ENCODE peak calls at places on chromosomes 11 and 22, in nine cellular contexts. C is cardiac muscle cell; N is GM23248; S is pancreas; G is iPS DF 6.9; V is CD8-positive, alpha-beta memory T cell; T is ovary; W is A549; M is GM23338. H is an unnamed sample. For H3K4me1, the result is how much of the 10 kb centered on the place peaks cover.

GRCh38 chr11:119850822-119851409 is 121.9 kb upstream of the NECTIN1 start:
- DNase-seq in T (no peak), W (no peak), V (no peak), S (no peak), C (no peak), M (no peak), N (no peak), G (no peak), H (no peak)

GRCh38 chr11:131640320-131640719 is 269.9 kb downstream of the NTM start:
- DNase-seq in W (no peak), C (no peak), S (no peak), V (no peak), M (peak), T (no peak), G (no peak), N (no peak), H (no peak)

GRCh38 chr11:102085864-102086551 is 24.2 kb upstream of the YAP1 start:
- DNase-seq in G (no peak), S (no peak), N (no peak), M (no peak), C (no peak), V (no peak), W (peak), T (no peak), H (no peak)

GRCh38 chr11:43580735-43581369 is 99.7 kb upstream of the HSD17B12 start:
- DNase-seq in S (peak), M (peak), T (no peak), W (no peak), C (peak), G (no peak), V (no peak), N (peak), H (no peak)

GRCh38 chr11:45045692-45046471 is 95.2 kb upstream of the TP53I11 start:
- DNase-seq in T (no peak), N (peak), S (no peak), V (no peak), C (no peak), G (no peak), W (peak), M (no peak), H (peak)

GRCh38 chr22:50216684-50217520 is 16.1 kb downstream of the SELENOO start:
- DNase-seq in C (no peak), N (no peak), T (peak), W (no peak), G (no peak), S (peak), M (no peak), V (no peak), H (no peak)

GRCh38 chr22:33654173-33654890 is 265.9 kb downstream of the LARGE1 start:
- DNase-seq in C (no peak), M (peak), V (no peak), T (no peak), W (no peak), G (no peak), S (no peak), N (no peak), H (no peak)

GRCh38 chr22:19874307-19875060 is 19.8 kb upstream of the GNB1L start:
- DNase-seq in V (peak), M (peak), T (peak), W (no peak), C (peak), N (peak), G (no peak), S (peak), H (peak)

GRCh38 chr11:119100246-119100959 is 1.2 kb downstream of the DPAGT1 start:
- DNase-seq in C (no peak), V (no peak), S (peak), G (no peak), T (no peak), M (peak), W (peak), N (peak), H (no peak)

GRCh38 chr22:36162127-36163034 is 1.8 kb upstream of the APOL3 start:
- DNase-seq in V (peak), C (no peak), N (no peak), S (no peak), M (no peak), G (no peak), T (no peak), W (no peak), H (no peak)

GRCh38 chr11:58650496-58650895 is 28.0 kb downstream of the CNTF start:
- DNase-seq in T (no peak), C (no peak), G (no peak), W (no peak), S (no peak), M (no peak), N (no peak), V (no peak), H (no peak)

GRCh38 chr11:118791015-118791960 is at the start of gene DDX6:
- DNase-seq in V (peak), N (peak), C (peak), W (peak), S (peak), M (peak), T (peak), G (no peak), H (peak)

GRCh38 chr11:107860688-107861087 is 2.1 kb upstream of the SLC35F2 start:
- DNase-seq in T (no peak), N (no peak), G (no peak), C (no peak), V (no peak), W (no peak), M (peak), S (no peak), H (no peak)

GRCh38 chr11:6452219-6452618 is 11.4 kb upstream of the HPX start:
- DNase-seq in G (no peak), T (no peak), S (no peak), N (peak), C (no peak), W (no peak), M (no peak), V (no peak), H (no peak)

GRCh38 chr22:36963302-36963701 is 49.9 kb downstream of the CSF2RB start:
- DNase-seq in M (no peak), W (no peak), S (no peak), N (no peak), G (no peak), V (no peak), C (no peak), T (no peak), H (no peak)

GRCh38 chr11:64342869-64343739 is 3.1 kb downstream of the CCDC88B start:
- DNase-seq in S (peak), G (no peak), W (no peak), M (no peak), V (no peak), N (no peak), T (no peak), C (no peak), H (no peak)

GRCh38 chr11:30730011-30730410 is 143.9 kb upstream of the MPPED2 start:
- DNase-seq in C (no peak), T (no peak), G (no peak), W (no peak), V (no peak), S (no peak), M (no peak), N (no peak), H (no peak)

GRCh38 chr22:27470169-27470772 is 331.3 kb downstream of the MN1 start:
- DNase-seq in V (no peak), N (no peak), G (no peak), T (no peak), M (no peak), C (no peak), W (no peak), S (no peak), H (no peak)
- H3K4me1 ChIP-seq in V (under half), N (under half), G (under half), T (under half), M (under half), C (under half), W (under half), S (under half), H (under half)

DNA sequence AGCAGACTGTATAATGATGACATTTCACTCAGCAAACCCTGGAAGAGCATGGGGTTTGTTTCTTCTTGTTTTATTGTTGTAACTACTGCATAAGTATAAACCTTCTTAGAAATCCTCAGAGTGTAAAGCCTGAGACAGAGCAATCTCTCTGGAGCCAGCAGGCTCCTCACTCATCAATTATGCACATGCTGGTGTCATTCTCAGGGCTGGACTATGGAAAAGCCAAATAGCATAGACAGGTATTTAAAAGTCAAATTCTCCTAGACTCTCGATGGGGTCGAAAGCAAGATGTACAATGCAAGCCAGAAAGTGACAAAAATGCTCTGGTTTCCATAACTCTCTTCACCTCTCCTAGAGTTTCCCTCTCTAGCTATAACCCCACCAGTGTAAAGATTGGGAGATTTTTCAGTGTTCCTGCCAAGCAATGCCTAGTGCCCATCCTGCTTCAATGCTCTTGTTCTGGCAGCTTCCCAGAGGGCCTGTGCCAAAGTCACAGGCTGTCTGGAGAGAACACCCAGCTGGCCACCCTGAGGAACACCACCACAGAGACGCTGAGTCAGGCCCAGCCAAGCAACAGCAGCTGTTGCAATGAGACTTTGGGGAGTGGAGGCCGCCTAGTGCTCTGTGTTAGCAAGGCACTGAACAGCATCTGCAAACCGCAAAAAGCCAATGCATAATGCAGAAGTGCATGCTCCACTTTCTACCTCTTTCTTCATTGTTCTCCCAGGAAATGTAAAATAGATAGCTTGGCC is 167.9 kb downstream of the NXPE2 start:
- DNase-seq in N (peak), S (no peak), M (no peak), T (no peak), V (no peak), C (no peak), W (no peak), G (no peak), H (peak)
- H3K4me3 ChIP-seq in N (no peak), S (no peak), M (no peak), T (no peak), V (no peak), C (no peak), W (no peak), G (no peak), H (no peak)

GRCh38 chr11:67466367-67466766 is 2.7 kb downstream of the TMEM134 start:
- DNase-seq in W (no peak), S (peak), V (no peak), N (no peak), G (no peak), M (no peak), T (no peak), C (no peak), H (no peak)

GRCh38 chr11:67468509-67468834 is 579 bp downstream of the TMEM134 start:
- DNase-seq in V (no peak), M (peak), N (no peak), C (no peak), W (no peak), T (no peak), S (no peak), G (no peak), H (no peak)

GRCh38 chr11:67466962-67467771 is 1.9 kb downstream of the TMEM134 start:
- DNase-seq in T (no peak), S (peak), M (no peak), G (no peak), N (no peak), W (no peak), C (no peak), V (no peak), H (no peak)

GRCh38 chr11:67468835-67469811 is at the start of gene TMEM134:
- DNase-seq in T (peak), N (peak), G (peak), S (peak), M (peak), C (peak), V (peak), W (peak), H (peak)

DNA sequence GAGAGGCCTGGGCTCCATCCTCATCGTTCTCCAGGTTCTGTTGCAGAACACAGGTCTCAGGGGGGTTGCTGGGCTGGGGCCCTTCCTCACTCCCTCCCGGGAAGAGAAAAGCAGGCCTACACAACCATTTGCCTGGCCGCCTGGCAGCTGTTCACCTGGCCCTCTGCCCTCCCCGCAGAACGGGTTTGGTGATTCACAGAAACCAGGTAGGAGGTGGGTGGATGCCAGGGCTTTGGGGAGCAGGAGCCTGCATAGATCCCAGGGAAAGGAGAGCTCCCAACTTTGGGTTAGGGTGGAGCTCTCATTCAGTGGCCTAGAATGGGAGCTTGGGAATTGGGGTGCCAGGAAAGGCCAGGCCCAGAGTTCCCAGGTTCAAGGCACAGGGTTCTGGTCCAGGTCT is 995 bp downstream of the TMEM134 start:
- DNase-seq in M (no peak), N (peak), W (no peak), S (peak), V (no peak), C (no peak), T (peak), G (no peak), H (no peak)
- H3K4me1 ChIP-seq in M (under half), N (under half), W (under half), S (under half), V (under half), C (under half), T (under half), G (under half), H (half or more)

GRCh38 chr11:62427630-62428233 is 8.9 kb downstream of the SCGB1A1 start:
- DNase-seq in C (no peak), W (no peak), S (no peak), M (no peak), T (no peak), V (no peak), N (peak), G (no peak), H (no peak)
- H3K4me3 ChIP-seq in C (no peak), W (no peak), S (no peak), M (no peak), T (no peak), V (no peak), N (no peak), G (no peak), H (no peak)

DNA sequence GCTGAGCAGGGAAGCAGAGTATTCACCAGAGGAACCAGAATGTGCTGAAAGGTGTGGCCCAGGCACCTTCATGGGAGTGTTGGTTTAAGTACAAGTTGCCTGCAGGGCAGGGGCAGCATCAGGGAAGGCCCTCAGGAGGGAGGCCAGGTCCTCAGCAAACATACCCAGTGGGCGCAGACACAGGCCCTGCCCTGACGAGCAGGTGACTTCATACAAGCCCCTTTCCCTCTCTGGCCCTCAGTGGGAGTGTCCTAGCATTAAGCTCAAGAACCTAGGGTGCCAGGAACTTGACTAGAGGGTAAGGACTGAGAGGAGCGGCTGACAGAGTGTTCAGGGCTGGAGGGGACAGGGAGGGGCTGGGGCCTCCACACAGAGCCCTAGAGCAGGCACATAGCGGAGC is 7.5 kb upstream of the CASTOR1 start:
- DNase-seq in V (no peak), S (no peak), C (no peak), T (no peak), M (no peak), N (no peak), W (no peak), G (no peak), H (no peak)
- H3K4me1 ChIP-seq in V (half or more), S (under half), C (under half), T (under half), M (under half), N (under half), W (under half), G (under half), H (half or more)

GRCh38 chr11:87176044-87176443 is 138.3 kb downstream of the TMEM135 start:
- DNase-seq in G (peak), C (no peak), S (no peak), N (no peak), T (no peak), V (no peak), W (no peak), M (peak), H (no peak)
- H3K4me3 ChIP-seq in G (no peak), C (no peak), S (no peak), N (no peak), T (no peak), V (no peak), W (no peak), M (no peak), H (no peak)

GRCh38 chr11:86940122-86940777 is 14.9 kb downstream of the FZD4 start:
- DNase-seq in N (peak), G (no peak), M (peak), T (peak), S (no peak), W (no peak), C (peak), V (no peak), H (peak)

GRCh38 chr11:86938900-86939880 is 16.0 kb downstream of the FZD4 start:
- DNase-seq in T (no peak), N (peak), V (peak), M (peak), S (no peak), G (no peak), W (peak), C (peak), H (no peak)

GRCh38 chr11:86941077-86941870 is 13.9 kb downstream of the FZD4 start:
- DNase-seq in T (no peak), S (no peak), W (no peak), V (no peak), M (no peak), C (no peak), N (peak), G (no peak), H (no peak)

GRCh38 chr11:86934933-86935579 is 20.1 kb downstream of the FZD4 start:
- DNase-seq in T (no peak), W (no peak), S (no peak), G (no peak), N (no peak), M (no peak), V (no peak), C (no peak), H (no peak)

GRCh38 chr11:86938203-86938899 is 16.8 kb downstream of the FZD4 start:
- DNase-seq in N (no peak), G (no peak), C (no peak), V (no peak), M (no peak), T (no peak), W (no peak), S (no peak), H (no peak)
- H3K4me1 ChIP-seq in N (under half), G (under half), C (half or more), V (under half), M (under half), T (under half), W (under half), S (under half), H (half or more)

GRCh38 chr22:46710842-46711241 is 27.2 kb downstream of the CERK start:
- DNase-seq in W (no peak), C (no peak), T (no peak), S (no peak), G (no peak), M (no peak), V (no peak), N (no peak), H (no peak)

GRCh38 chr22:46708766-46709330 is 29.2 kb downstream of the CERK start:
- DNase-seq in M (no peak), G (no peak), N (no peak), C (no peak), S (peak), T (no peak), W (no peak), V (no peak), H (no peak)

GRCh38 chr22:46719921-46720320 is 18.1 kb downstream of the CERK start:
- DNase-seq in V (no peak), M (no peak), S (peak), T (no peak), N (no peak), G (no peak), W (no peak), C (no peak), H (no peak)

GRCh38 chr22:46712288-46712687 is 25.8 kb downstream of the CERK start:
- DNase-seq in T (no peak), V (no peak), G (no peak), M (no peak), N (no peak), C (no peak), W (no peak), S (no peak), H (no peak)

GRCh38 chr22:46714550-46714949 is 23.5 kb downstream of the CERK start:
- DNase-seq in G (no peak), C (no peak), S (no peak), W (no peak), V (no peak), N (peak), T (no peak), M (no peak), H (no peak)
- H3K4me3 ChIP-seq in G (no peak), C (no peak), S (no peak), W (no peak), V (no peak), N (no peak), T (no peak), M (no peak), H (no peak)

DNA sequence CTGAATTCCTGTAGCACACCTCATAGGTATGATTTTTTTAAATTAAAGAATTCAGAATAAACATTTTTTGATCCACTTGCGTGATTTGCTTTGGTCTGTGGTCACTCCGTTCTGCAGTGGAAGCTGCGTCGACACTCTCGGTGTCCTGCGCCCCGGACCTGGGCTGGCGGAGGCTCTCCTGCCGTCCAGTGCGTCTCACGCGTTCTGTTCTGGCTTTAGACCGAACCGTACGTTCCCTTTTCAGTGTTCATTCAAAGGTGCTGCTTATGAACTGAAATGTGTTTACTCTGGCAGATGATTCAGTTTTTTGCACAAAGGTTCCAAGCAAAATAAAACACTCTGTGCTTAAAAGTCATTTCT is 38.2 kb downstream of the CTTN start:
- DNase-seq in S (no peak), C (no peak), W (no peak), G (no peak), V (no peak), N (no peak), M (no peak), T (no peak), H (no peak)
- H3K4me1 ChIP-seq in S (under half), C (under half), W (under half), G (under half), V (under half), N (under half), M (under half), T (under half), H (under half)

H was measured in left ventricle myocardium inferior.